ENCODE peak calls at places on chromosomes 6 and 20, in five cellular contexts. One of them, this sample, is unnamed.

GRCh38 chr20:1185781-1186334 is 1.1 kb upstream of the TMEM74B start:
- DNase-seq in stomach: peak; percentile 49
- DNase-seq in activated T-cell treated with anti-CD3 and anti-CD28 coated beads, Interleukin-2, amount 50 U/mL, for 1 hour: peak; percentile 42
- DNase-seq in astrocyte of the spinal cord: peak; percentile 7
- DNase-seq in activated CD4-positive, alpha-beta T cell treated with anti-CD3 and anti-CD28 coated beads, Interleukin-2, amount 50 U/mL, for 48 hours: peak; percentile 57
- DNase-seq in this sample: peak; percentile 69

GRCh38 chr6:5435449-5435848 is 174.1 kb downstream of the FARS2 start:
- DNase-seq in stomach: no peak
- DNase-seq in activated T-cell treated with anti-CD3 and anti-CD28 coated beads, Interleukin-2, amount 50 U/mL, for 1 hour: no peak
- DNase-seq in astrocyte of the spinal cord: peak; percentile 74
- DNase-seq in activated CD4-positive, alpha-beta T cell treated with anti-CD3 and anti-CD28 coated beads, Interleukin-2, amount 50 U/mL, for 48 hours: no peak
- DNase-seq in this sample: no peak

GRCh38 chr20:15487682-15488081 is 1085.6 kb downstream of the KIF16B start:
- DNase-seq in stomach: no peak
- DNase-seq in activated T-cell treated with anti-CD3 and anti-CD28 coated beads, Interleukin-2, amount 50 U/mL, for 1 hour: no peak
- DNase-seq in astrocyte of the spinal cord: no peak
- DNase-seq in activated CD4-positive, alpha-beta T cell treated with anti-CD3 and anti-CD28 coated beads, Interleukin-2, amount 50 U/mL, for 48 hours: no peak
- DNase-seq in this sample: no peak

GRCh38 chr20:17036546-17036945 is 190.3 kb upstream of the PCSK2 start:
- DNase-seq in stomach: no peak
- DNase-seq in activated T-cell treated with anti-CD3 and anti-CD28 coated beads, Interleukin-2, amount 50 U/mL, for 1 hour: no peak
- DNase-seq in astrocyte of the spinal cord: no peak
- DNase-seq in activated CD4-positive, alpha-beta T cell treated with anti-CD3 and anti-CD28 coated beads, Interleukin-2, amount 50 U/mL, for 48 hours: no peak
- DNase-seq in this sample: no peak

GRCh38 chr20:61756966-61757677 is 308.6 kb downstream of the TAF4 start:
- DNase-seq in stomach: no peak
- DNase-seq in activated T-cell treated with anti-CD3 and anti-CD28 coated beads, Interleukin-2, amount 50 U/mL, for 1 hour: no peak
- DNase-seq in astrocyte of the spinal cord: no peak
- DNase-seq in activated CD4-positive, alpha-beta T cell treated with anti-CD3 and anti-CD28 coated beads, Interleukin-2, amount 50 U/mL, for 48 hours: no peak
- DNase-seq in this sample: no peak

GRCh38 chr6:21402368-21402767 is 191.2 kb upstream of the SOX4 start:
- DNase-seq in stomach: no peak
- DNase-seq in activated T-cell treated with anti-CD3 and anti-CD28 coated beads, Interleukin-2, amount 50 U/mL, for 1 hour: no peak
- DNase-seq in astrocyte of the spinal cord: peak; percentile 15
- DNase-seq in activated CD4-positive, alpha-beta T cell treated with anti-CD3 and anti-CD28 coated beads, Interleukin-2, amount 50 U/mL, for 48 hours: peak; percentile 7
- DNase-seq in this sample: peak; percentile 4

GRCh38 chr6:136775548-136775947 is 16.7 kb downstream of the MAP3K5 start:
- DNase-seq in stomach: no peak
- DNase-seq in activated T-cell treated with anti-CD3 and anti-CD28 coated beads, Interleukin-2, amount 50 U/mL, for 1 hour: no peak
- DNase-seq in astrocyte of the spinal cord: peak; percentile 26
- DNase-seq in activated CD4-positive, alpha-beta T cell treated with anti-CD3 and anti-CD28 coated beads, Interleukin-2, amount 50 U/mL, for 48 hours: no peak
- DNase-seq in this sample: no peak

GRCh38 chr6:44512868-44513641 is 125.5 kb downstream of the CDC5L start:
- DNase-seq in stomach: no peak
- DNase-seq in activated T-cell treated with anti-CD3 and anti-CD28 coated beads, Interleukin-2, amount 50 U/mL, for 1 hour: no peak
- DNase-seq in astrocyte of the spinal cord: peak; percentile 35
- DNase-seq in activated CD4-positive, alpha-beta T cell treated with anti-CD3 and anti-CD28 coated beads, Interleukin-2, amount 50 U/mL, for 48 hours: no peak
- DNase-seq in this sample: no peak

GRCh38 chr6:166596741-166597507 is 10.4 kb upstream of the RAMACL start:
- DNase-seq in stomach: no peak
- DNase-seq in activated T-cell treated with anti-CD3 and anti-CD28 coated beads, Interleukin-2, amount 50 U/mL, for 1 hour: no peak
- DNase-seq in astrocyte of the spinal cord: no peak
- DNase-seq in activated CD4-positive, alpha-beta T cell treated with anti-CD3 and anti-CD28 coated beads, Interleukin-2, amount 50 U/mL, for 48 hours: no peak
- DNase-seq in this sample: no peak

GRCh38 chr6:159108438-159108985 is 60.7 kb upstream of the FNDC1 start:
- DNase-seq in stomach: no peak
- DNase-seq in activated T-cell treated with anti-CD3 and anti-CD28 coated beads, Interleukin-2, amount 50 U/mL, for 1 hour: no peak
- DNase-seq in astrocyte of the spinal cord: no peak
- DNase-seq in activated CD4-positive, alpha-beta T cell treated with anti-CD3 and anti-CD28 coated beads, Interleukin-2, amount 50 U/mL, for 48 hours: no peak
- DNase-seq in this sample: no peak

GRCh38 chr6:144283781-144284473 is 1.2 kb upstream of the UTRN start:
- DNase-seq in stomach: no peak
- DNase-seq in activated T-cell treated with anti-CD3 and anti-CD28 coated beads, Interleukin-2, amount 50 U/mL, for 1 hour: no peak
- DNase-seq in astrocyte of the spinal cord: peak; percentile 51
- DNase-seq in activated CD4-positive, alpha-beta T cell treated with anti-CD3 and anti-CD28 coated beads, Interleukin-2, amount 50 U/mL, for 48 hours: no peak
- DNase-seq in this sample: no peak

GRCh38 chr20:49843770-49844169 is 31.1 kb downstream of the SLC9A8 start:
- DNase-seq in stomach: no peak
- DNase-seq in activated T-cell treated with anti-CD3 and anti-CD28 coated beads, Interleukin-2, amount 50 U/mL, for 1 hour: no peak
- DNase-seq in astrocyte of the spinal cord: no peak
- DNase-seq in activated CD4-positive, alpha-beta T cell treated with anti-CD3 and anti-CD28 coated beads, Interleukin-2, amount 50 U/mL, for 48 hours: no peak
- DNase-seq in this sample: no peak

GRCh38 chr20:37528442-37529213 is 952 bp upstream of the BLCAP start:
- DNase-seq in stomach: no peak
- DNase-seq in activated T-cell treated with anti-CD3 and anti-CD28 coated beads, Interleukin-2, amount 50 U/mL, for 1 hour: no peak
- DNase-seq in astrocyte of the spinal cord: no peak
- DNase-seq in activated CD4-positive, alpha-beta T cell treated with anti-CD3 and anti-CD28 coated beads, Interleukin-2, amount 50 U/mL, for 48 hours: no peak
- DNase-seq in this sample: no peak

GRCh38 chr6:124882580-124883393 is 79.5 kb upstream of the RNF217 start:
- DNase-seq in stomach: no peak
- DNase-seq in activated T-cell treated with anti-CD3 and anti-CD28 coated beads, Interleukin-2, amount 50 U/mL, for 1 hour: no peak
- DNase-seq in astrocyte of the spinal cord: peak; percentile 35
- DNase-seq in activated CD4-positive, alpha-beta T cell treated with anti-CD3 and anti-CD28 coated beads, Interleukin-2, amount 50 U/mL, for 48 hours: no peak
- DNase-seq in this sample: no peak